ENCODE peak calls at places on chromosomes 5 and 9, in eight cellular contexts. N is Peyer's patch, W is IMR-90, U is heart right ventricle, F is left ventricle myocardium inferior, L is cardiac muscle cell, E is fibroblast of lung, P is OCI-LY7. Y is an unnamed sample. For H3K4me1, the result is how much of the 10 kb centered on the place peaks cover.

GRCh38 chr5:65329266-65329665 is 152.5 kb downstream of the ADAMTS6 start:
- DNase-seq in N (no peak), W (peak), U (no peak), F (no peak), L (no peak), E (peak), P (no peak), Y (no peak)

GRCh38 chr5:150017606-150018005 is 17.1 kb downstream of the HMGXB3 start:
- DNase-seq in N (no peak), W (peak), U (no peak), F (no peak), L (no peak), E (peak), P (no peak), Y (no peak)

GRCh38 chr5:11289208-11289607 is 528.2 kb upstream of the DAP start:
- DNase-seq in N (no peak), W (no peak), U (no peak), F (no peak), L (no peak), E (no peak), P (no peak), Y (no peak)

GRCh38 chr5:114544561-114544960 is 182.7 kb downstream of the KCNN2 start:
- DNase-seq in N (no peak), W (no peak), U (no peak), F (no peak), L (no peak), E (no peak), P (no peak), Y (no peak)

GRCh38 chr5:40679998-40680681 is 425 bp downstream of the PTGER4 start:
- DNase-seq in N (peak), W (no peak), U (peak), F (peak), L (no peak), E (no peak), P (no peak), Y (no peak)

GRCh38 chr9:5976668-5977397 is 38.6 kb downstream of the RANBP6 start:
- DNase-seq in N (no peak), W (peak), U (no peak), F (no peak), L (no peak), E (peak), P (no peak), Y (no peak)

GRCh38 chr9:85258823-85259370 is 482.9 kb downstream of the AGTPBP1 start:
- DNase-seq in N (no peak), W (no peak), U (peak), F (peak), L (peak), E (peak), P (peak), Y (peak)

GRCh38 chr9:15400281-15400941 is 22.3 kb upstream of the SNAPC3 start:
- DNase-seq in N (no peak), W (peak), U (no peak), F (no peak), L (no peak), E (peak), P (no peak), Y (no peak)

GRCh38 chr9:27534658-27535209 is 5.1 kb upstream of the MOB3B start:
- DNase-seq in N (no peak), W (no peak), U (no peak), F (no peak), L (no peak), E (no peak), P (no peak), Y (no peak)

GRCh38 chr5:5979362-5979760 is 399.0 kb downstream of the MED10 start:
- DNase-seq in N (no peak), W (no peak), U (no peak), F (no peak), L (no peak), E (no peak), P (no peak), Y (no peak)

GRCh38 chr9:1337169-1337568 is 287.0 kb downstream of the DMRT2 start:
- DNase-seq in N (no peak), W (no peak), U (no peak), F (no peak), L (peak), E (no peak), P (no peak), Y (no peak)

GRCh38 chr5:37494756-37495155 is 115.6 kb downstream of the WDR70 start:
- DNase-seq in N (no peak), W (no peak), U (no peak), F (no peak), L (no peak), E (peak), P (no peak), Y (no peak)
- H3K4me1 ChIP-seq in N (under half), W (under half), U (under half), F (under half), L (under half), E (under half), P (under half), Y (under half)

GRCh38 chr5:96706433-96707111 is 44.4 kb downstream of the CAST start:
- DNase-seq in N (no peak), W (no peak), U (no peak), F (no peak), L (no peak), E (no peak), P (peak), Y (no peak)
- H3K27ac ChIP-seq in N (no peak), W (no peak), U (peak), F (peak), L (no peak), E (no peak), P (no peak), Y (no peak)

GRCh38 chr5:132102101-132102701 is 28.6 kb downstream of the CSF2 start:
- DNase-seq in N (no peak), W (no peak), U (no peak), F (no peak), L (peak), E (no peak), P (no peak), Y (no peak)

GRCh38 chr5:132102944-132103343 is 29.4 kb downstream of the CSF2 start:
- DNase-seq in N (no peak), W (no peak), U (no peak), F (no peak), L (no peak), E (no peak), P (peak), Y (no peak)

GRCh38 chr5:132103969-132104391 is 30.4 kb downstream of the CSF2 start:
- DNase-seq in N (peak), W (no peak), U (no peak), F (no peak), L (no peak), E (peak), P (peak), Y (no peak)

GRCh38 chr5:132104561-132104960 is 31.0 kb downstream of the CSF2 start:
- DNase-seq in N (no peak), W (peak), U (no peak), F (no peak), L (no peak), E (peak), P (peak), Y (no peak)

DNA sequence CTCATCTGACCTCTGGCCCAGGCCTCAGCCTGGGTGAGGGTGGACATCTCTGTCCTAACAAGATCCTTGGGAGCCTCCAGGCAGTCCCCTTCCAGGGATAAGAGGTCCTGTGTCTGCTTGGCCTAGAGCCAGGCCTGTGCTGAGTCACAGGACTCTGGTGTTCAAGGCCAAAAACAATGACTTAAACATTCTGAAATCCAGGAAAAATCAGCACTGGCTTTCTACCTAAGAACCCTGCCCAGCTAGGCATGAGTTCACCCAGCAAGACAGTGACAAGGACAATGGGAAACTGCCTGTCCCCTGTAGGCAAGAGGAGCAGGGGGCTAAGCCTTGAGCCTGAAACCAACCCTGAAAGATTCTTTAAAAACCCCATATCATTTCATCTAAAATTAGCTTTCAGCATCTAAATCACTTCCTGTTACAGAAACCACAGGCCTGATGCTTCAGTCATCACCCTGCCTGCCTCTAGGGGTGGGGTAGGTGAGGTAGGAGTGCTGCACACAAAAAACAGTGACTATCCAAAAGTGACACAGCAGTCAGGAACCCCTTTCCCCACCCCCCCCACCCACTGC is 29.9 kb downstream of the CSF2 start:
- DNase-seq in N (peak), W (peak), U (peak), F (peak), L (peak), E (peak), P (peak), Y (no peak)
- H3K4me3 ChIP-seq in N (no peak), W (no peak), U (no peak), F (no peak), L (no peak), E (no peak), P (peak), Y (no peak)

GRCh38 chr5:168489059-168489458 is 2.8 kb downstream of the RARS1 start:
- DNase-seq in N (no peak), W (no peak), U (no peak), F (no peak), L (no peak), E (no peak), P (no peak), Y (no peak)
- H3K4me1 ChIP-seq in N (under half), W (under half), U (under half), F (under half), L (under half), E (under half), P (under half), Y (under half)

DNA sequence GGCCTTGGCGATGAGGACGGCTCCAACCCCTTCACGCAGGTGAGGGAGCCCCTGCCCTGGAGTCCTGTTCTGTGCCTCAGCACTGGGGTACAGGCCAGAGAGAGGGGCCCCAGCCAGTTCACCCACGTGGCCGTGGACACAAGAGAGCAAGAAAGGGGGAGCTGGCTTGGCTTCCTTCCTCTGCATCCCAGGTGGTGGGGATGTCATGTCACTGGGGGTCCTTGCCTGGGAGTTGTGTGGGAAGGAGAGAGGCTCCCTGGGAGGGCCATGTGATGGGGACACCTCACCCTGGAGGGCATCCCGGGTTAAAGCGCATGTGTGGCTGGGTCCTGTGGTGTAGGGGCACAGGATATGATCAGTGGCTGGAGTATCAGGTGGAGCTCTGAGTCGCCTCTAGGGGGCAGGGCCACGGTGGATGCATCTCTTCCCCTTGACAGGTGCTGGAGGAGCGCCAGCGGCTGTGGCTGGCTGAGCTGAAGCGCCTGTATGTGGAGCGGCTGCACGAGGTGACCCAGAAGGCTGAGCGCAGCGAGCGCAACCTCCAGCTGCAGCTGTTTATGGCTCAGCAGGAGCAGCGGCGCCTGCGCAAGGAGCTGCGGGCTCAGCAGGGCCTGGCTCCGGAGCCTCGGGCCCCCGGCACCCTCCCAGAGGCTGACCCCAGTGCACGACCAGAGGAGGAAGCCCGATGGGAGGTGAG is 7.5 kb downstream of the N4BP3 start:
- DNase-seq in N (peak), W (peak), U (peak), F (peak), L (peak), E (peak), P (peak), Y (no peak)
- H3K27ac ChIP-seq in N (peak), W (no peak), U (peak), F (peak), L (no peak), E (no peak), P (peak), Y (no peak)

GRCh38 chr9:93185261-93186150 is 1.6 kb downstream of the WNK2 start:
- DNase-seq in N (no peak), W (no peak), U (peak), F (no peak), L (no peak), E (no peak), P (no peak), Y (no peak)

GRCh38 chr9:93187047-93187446 is 3.1 kb downstream of the WNK2 start:
- DNase-seq in N (no peak), W (no peak), U (peak), F (peak), L (peak), E (no peak), P (no peak), Y (no peak)

GRCh38 chr9:93187574-93187973 is 3.6 kb downstream of the WNK2 start:
- DNase-seq in N (no peak), W (no peak), U (peak), F (peak), L (no peak), E (no peak), P (no peak), Y (no peak)

GRCh38 chr9:93184439-93185221 is 691 bp downstream of the WNK2 start:
- DNase-seq in N (no peak), W (no peak), U (peak), F (no peak), L (peak), E (no peak), P (no peak), Y (no peak)

GRCh38 chr9:93186151-93186715 is 2.3 kb downstream of the WNK2 start:
- DNase-seq in N (no peak), W (no peak), U (peak), F (no peak), L (no peak), E (no peak), P (no peak), Y (no peak)
- H3K4me3 ChIP-seq in N (peak), W (no peak), U (peak), F (peak), L (peak), E (no peak), P (no peak), Y (no peak)